ENCODE peak calls at places on chromosomes 5 and 9, in four cellular contexts. One of them, this sample, is unnamed. For H3K4me1, the result is how much of the 10 kb centered on the place peaks cover.

GRCh38 chr9:34662544-34663295 is at the start of gene CCL27:
- DNase-seq in thoracic aorta: no peak
- DNase-seq in GM12878: no peak
- DNase-seq in tibial nerve: no peak
- DNase-seq in this sample: no peak

GRCh38 chr9:4228606-4229005 is 71.3 kb downstream of the GLIS3 start:
- DNase-seq in thoracic aorta: no peak
- DNase-seq in GM12878: no peak
- DNase-seq in tibial nerve: no peak
- DNase-seq in this sample: no peak

GRCh38 chr5:75465480-75465879 is 45.9 kb downstream of the CERT1 start:
- DNase-seq in thoracic aorta: no peak
- DNase-seq in GM12878: no peak
- DNase-seq in tibial nerve: no peak
- DNase-seq in this sample: no peak

GRCh38 chr5:170791325-170791954 is 7.9 kb downstream of the GABRP start:
- DNase-seq in thoracic aorta: peak
- DNase-seq in GM12878: no peak
- DNase-seq in tibial nerve: peak
- DNase-seq in this sample: peak

GRCh38 chr9:115250646-115251045 is 132.7 kb upstream of the TNC start:
- DNase-seq in thoracic aorta: no peak
- DNase-seq in GM12878: no peak
- DNase-seq in tibial nerve: no peak
- DNase-seq in this sample: no peak

GRCh38 chr5:76050131-76050530 is 33.1 kb upstream of the SV2C start:
- DNase-seq in thoracic aorta: no peak
- DNase-seq in GM12878: no peak
- DNase-seq in tibial nerve: no peak
- DNase-seq in this sample: no peak

GRCh38 chr9:137460363-137461315 is 1.5 kb upstream of the NSMF start:
- DNase-seq in thoracic aorta: no peak
- DNase-seq in GM12878: no peak
- DNase-seq in tibial nerve: no peak
- DNase-seq in this sample: no peak

GRCh38 chr5:97077246-97077645 is 65.2 kb downstream of the LIX1 start:
- DNase-seq in thoracic aorta: no peak
- DNase-seq in GM12878: no peak
- DNase-seq in tibial nerve: no peak
- DNase-seq in this sample: no peak

GRCh38 chr5:163508753-163509152 is 3.3 kb downstream of the MAT2B start:
- DNase-seq in thoracic aorta: no peak
- DNase-seq in GM12878: no peak
- DNase-seq in tibial nerve: no peak
- DNase-seq in this sample: no peak

GRCh38 chr9:115845648-115846312 is 307.8 kb upstream of the PAPPA start:
- DNase-seq in thoracic aorta: no peak
- DNase-seq in GM12878: no peak
- DNase-seq in tibial nerve: no peak
- DNase-seq in this sample: no peak

GRCh38 chr5:179812135-179812825 is 5.6 kb upstream of the MGAT4B start:
- DNase-seq in thoracic aorta: no peak
- DNase-seq in GM12878: no peak
- DNase-seq in tibial nerve: no peak
- DNase-seq in this sample: no peak

GRCh38 chr9:83002329-83002728 is 60.6 kb downstream of the RASEF start:
- DNase-seq in thoracic aorta: no peak
- DNase-seq in GM12878: no peak
- DNase-seq in tibial nerve: no peak
- DNase-seq in this sample: no peak

GRCh38 chr5:133847886-133848285 is 120.5 kb downstream of the C5orf15 start:
- DNase-seq in thoracic aorta: no peak
- DNase-seq in GM12878: no peak
- DNase-seq in tibial nerve: no peak
- DNase-seq in this sample: no peak

GRCh38 chr5:61295365-61295764 is 36.7 kb upstream of the ZSWIM6 start:
- DNase-seq in thoracic aorta: no peak
- DNase-seq in GM12878: no peak
- DNase-seq in tibial nerve: no peak
- DNase-seq in this sample: no peak

GRCh38 chr5:149166128-149166527 is 24.8 kb downstream of the ABLIM3 start:
- DNase-seq in thoracic aorta: no peak
- DNase-seq in GM12878: no peak
- DNase-seq in tibial nerve: no peak
- DNase-seq in this sample: no peak

GRCh38 chr9:86099695-86100364 is 472 bp upstream of the GOLM1 start:
- DNase-seq in thoracic aorta: no peak
- DNase-seq in GM12878: no peak
- DNase-seq in tibial nerve: no peak
- DNase-seq in this sample: peak

GRCh38 chr5:68239485-68239884 is 23.9 kb downstream of the PIK3R1 start:
- DNase-seq in thoracic aorta: peak
- DNase-seq in GM12878: no peak
- DNase-seq in tibial nerve: peak
- DNase-seq in this sample: peak

GRCh38 chr5:179154346-179154990 is 94.3 kb downstream of the ZNF354C start:
- DNase-seq in thoracic aorta: no peak
- DNase-seq in GM12878: no peak
- DNase-seq in tibial nerve: no peak
- DNase-seq in this sample: no peak

GRCh38 chr5:59557572-59557971 is 336.0 kb downstream of the PDE4D start:
- DNase-seq in thoracic aorta: no peak
- DNase-seq in GM12878: no peak
- DNase-seq in tibial nerve: no peak
- DNase-seq in this sample: no peak

GRCh38 chr9:98327249-98327561 is 71.8 kb upstream of the TBC1D2 start:
- DNase-seq in thoracic aorta: no peak
- DNase-seq in GM12878: no peak
- DNase-seq in tibial nerve: no peak
- DNase-seq in this sample: no peak

GRCh38 chr9:12790883-12791282 is 16.1 kb downstream of the LURAP1L start:
- DNase-seq in thoracic aorta: no peak
- DNase-seq in GM12878: no peak
- DNase-seq in tibial nerve: no peak
- DNase-seq in this sample: no peak

GRCh38 chr5:63820557-63820956 is 141.7 kb downstream of the HTR1A start:
- DNase-seq in thoracic aorta: no peak
- DNase-seq in GM12878: no peak
- DNase-seq in tibial nerve: no peak
- DNase-seq in this sample: no peak

GRCh38 chr9:61666849-61667371 is 477.1 kb downstream of the SPATA31A7 start:
- DNase-seq in thoracic aorta: no peak
- DNase-seq in GM12878: no peak
- DNase-seq in tibial nerve: no peak
- DNase-seq in this sample: no peak

GRCh38 chr9:13524245-13524644 is 244.8 kb upstream of the MPDZ start:
- DNase-seq in thoracic aorta: no peak
- DNase-seq in GM12878: no peak
- DNase-seq in tibial nerve: no peak
- DNase-seq in this sample: no peak

GRCh38 chr9:116372786-116373185 is 219.2 kb downstream of the PAPPA start:
- DNase-seq in thoracic aorta: no peak
- DNase-seq in GM12878: no peak
- DNase-seq in tibial nerve: no peak
- DNase-seq in this sample: no peak

GRCh38 chr5:16864566-16864965 is 71.5 kb downstream of the MYO10 start:
- DNase-seq in thoracic aorta: no peak
- DNase-seq in GM12878: no peak
- DNase-seq in tibial nerve: no peak
- DNase-seq in this sample: no peak

GRCh38 chr5:17828709-17829108 is 194.4 kb downstream of the TAF11L14 start:
- DNase-seq in thoracic aorta: no peak
- DNase-seq in GM12878: no peak
- DNase-seq in tibial nerve: no peak
- DNase-seq in this sample: no peak

GRCh38 chr5:73327908-73328455 is 120.6 kb downstream of the FOXD1 start:
- DNase-seq in thoracic aorta: no peak
- DNase-seq in GM12878: no peak
- DNase-seq in tibial nerve: no peak
- DNase-seq in this sample: no peak

GRCh38 chr5:153523831-153524230 is 33.4 kb downstream of the GRIA1 start:
- DNase-seq in thoracic aorta: no peak
- DNase-seq in GM12878: no peak
- DNase-seq in tibial nerve: peak
- DNase-seq in this sample: no peak

GRCh38 chr9:115278241-115279035 is 160.5 kb upstream of the TNC start:
- DNase-seq in thoracic aorta: no peak
- DNase-seq in GM12878: no peak
- DNase-seq in tibial nerve: no peak
- DNase-seq in this sample: no peak

GRCh38 chr5:176985516-176985915 is 21.1 kb downstream of the UIMC1 start:
- DNase-seq in thoracic aorta: no peak
- DNase-seq in GM12878: no peak
- DNase-seq in tibial nerve: no peak
- DNase-seq in this sample: peak

GRCh38 chr5:39518516-39518915 is 93.7 kb upstream of the DAB2 start:
- DNase-seq in thoracic aorta: no peak
- DNase-seq in GM12878: no peak
- DNase-seq in tibial nerve: no peak
- DNase-seq in this sample: no peak

GRCh38 chr5:143054480-143054941 is 284.3 kb downstream of the ARHGAP26 start:
- DNase-seq in thoracic aorta: no peak
- DNase-seq in GM12878: peak
- DNase-seq in tibial nerve: no peak
- DNase-seq in this sample: no peak

GRCh38 chr5:141149812-141150211 is at the start of gene PCDHB6:
- DNase-seq in thoracic aorta: no peak
- DNase-seq in GM12878: no peak
- DNase-seq in tibial nerve: no peak
- DNase-seq in this sample: no peak

GRCh38 chr5:101543780-101544179 is 640.7 kb upstream of the ST8SIA4 start:
- DNase-seq in thoracic aorta: no peak
- DNase-seq in GM12878: no peak
- DNase-seq in tibial nerve: no peak
- DNase-seq in this sample: no peak

GRCh38 chr9:118444403-118444802 is 740.2 kb downstream of the TLR4 start:
- DNase-seq in thoracic aorta: no peak
- DNase-seq in GM12878: no peak
- DNase-seq in tibial nerve: no peak
- DNase-seq in this sample: no peak

GRCh38 chr9:109012009-109012875 is 1.1 kb downstream of the CTNNAL1 start:
- DNase-seq in thoracic aorta: peak
- DNase-seq in GM12878: no peak
- DNase-seq in tibial nerve: peak
- DNase-seq in this sample: peak

GRCh38 chr5:154198611-154199230 is 8.2 kb downstream of the GALNT10 start:
- DNase-seq in thoracic aorta: no peak
- DNase-seq in GM12878: no peak
- DNase-seq in tibial nerve: no peak
- DNase-seq in this sample: no peak

GRCh38 chr9:24132244-24132643 is 306.2 kb upstream of the ELAVL2 start:
- DNase-seq in thoracic aorta: no peak
- DNase-seq in GM12878: no peak
- DNase-seq in tibial nerve: no peak
- DNase-seq in this sample: no peak

GRCh38 chr9:69585571-69585970 is 86.6 kb downstream of the APBA1 start:
- DNase-seq in thoracic aorta: no peak
- DNase-seq in GM12878: no peak
- DNase-seq in tibial nerve: no peak
- DNase-seq in this sample: no peak

GRCh38 chr5:160269017-160269416 is 39.7 kb downstream of the FABP6 start:
- DNase-seq in thoracic aorta: peak
- DNase-seq in GM12878: no peak
- DNase-seq in tibial nerve: peak
- DNase-seq in this sample: peak

GRCh38 chr5:160271396-160271795 is 41.0 kb downstream of the CCNJL start:
- DNase-seq in thoracic aorta: no peak
- DNase-seq in GM12878: no peak
- DNase-seq in tibial nerve: no peak
- DNase-seq in this sample: no peak

GRCh38 chr5:160272889-160273288 is 39.5 kb downstream of the CCNJL start:
- DNase-seq in thoracic aorta: no peak
- DNase-seq in GM12878: no peak
- DNase-seq in tibial nerve: no peak
- DNase-seq in this sample: no peak

GRCh38 chr5:160272041-160272663 is 40.2 kb downstream of the CCNJL start:
- DNase-seq in thoracic aorta: no peak
- DNase-seq in GM12878: no peak
- DNase-seq in tibial nerve: no peak
- DNase-seq in this sample: no peak

DNA sequence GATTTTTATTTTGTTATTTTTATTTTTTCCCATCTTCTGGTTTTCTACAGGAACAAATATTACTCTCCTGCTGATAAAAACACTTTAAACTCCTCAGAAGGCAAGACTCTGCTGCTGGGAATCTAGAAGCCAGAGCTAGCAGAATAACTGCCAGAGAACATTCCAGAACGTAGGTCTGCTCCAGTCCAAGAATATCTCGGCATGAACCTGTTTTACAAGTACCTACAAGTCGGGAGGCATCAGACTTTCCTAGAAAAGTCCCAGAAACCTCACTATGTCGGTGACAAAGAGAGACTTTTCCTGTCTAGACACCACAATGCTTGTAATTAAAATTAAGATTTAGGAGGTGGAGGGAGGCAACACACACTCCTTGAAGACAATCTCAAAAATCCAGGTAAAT is 41.4 kb downstream of the FABP6 start:
- DNase-seq in thoracic aorta: no peak
- DNase-seq in GM12878: no peak
- DNase-seq in tibial nerve: no peak
- DNase-seq in this sample: no peak
- H3K27ac ChIP-seq in thoracic aorta: no peak
- H3K27ac ChIP-seq in GM12878: no peak
- H3K27ac ChIP-seq in tibial nerve: no peak
- H3K27ac ChIP-seq in this sample: no peak

GRCh38 chr5:41433552-41434181 is 76.7 kb downstream of the PLCXD3 start:
- DNase-seq in thoracic aorta: no peak
- DNase-seq in GM12878: no peak
- DNase-seq in tibial nerve: no peak
- DNase-seq in this sample: no peak
- TF ChIP-seq CTCF in thoracic aorta: no peak
- TF ChIP-seq CTCF in GM12878: peak
- TF ChIP-seq CTCF in tibial nerve: no peak
- TF ChIP-seq CTCF in this sample: peak

GRCh38 chr9:134629061-134629585 is 12.5 kb upstream of the COL5A1 start:
- DNase-seq in thoracic aorta: no peak
- DNase-seq in GM12878: no peak
- DNase-seq in tibial nerve: peak
- DNase-seq in this sample: no peak
- H3K4me1 ChIP-seq in thoracic aorta: under half
- H3K4me1 ChIP-seq in GM12878: under half
- H3K4me1 ChIP-seq in tibial nerve: under half
- H3K4me1 ChIP-seq in this sample: under half

GRCh38 chr5:90613918-90614504 is 55.4 kb downstream of the ADGRV1 start:
- DNase-seq in thoracic aorta: no peak
- DNase-seq in GM12878: no peak
- DNase-seq in tibial nerve: no peak
- DNase-seq in this sample: no peak
- H3K27ac ChIP-seq in thoracic aorta: no peak
- H3K27ac ChIP-seq in GM12878: peak
- H3K27ac ChIP-seq in tibial nerve: no peak
- H3K27ac ChIP-seq in this sample: no peak

GRCh38 chr5:37495210-37495609 is 116.1 kb downstream of the WDR70 start:
- DNase-seq in thoracic aorta: no peak
- DNase-seq in GM12878: no peak
- DNase-seq in tibial nerve: no peak
- DNase-seq in this sample: no peak
- TF ChIP-seq CTCF in thoracic aorta: no peak
- TF ChIP-seq CTCF in GM12878: no peak
- TF ChIP-seq CTCF in tibial nerve: no peak
- TF ChIP-seq CTCF in this sample: no peak